ENCODE peak calls at places on chromosomes 11 and 22, in five cellular contexts. F is skeletal muscle cell, V is astrocyte of the spinal cord, Z is left cardiac atrium, M is upper lobe of left lung. L is an unnamed sample.

GRCh38 chr11:65651589-65652510 is 10.9 kb downstream of the RELA start:
- DNase-seq in M (peak; percentile 66), V (peak; percentile 33), Z (no peak), F (no peak), L (no peak)

GRCh38 chr11:6240691-6241285 is 1.9 kb downstream of the CNGA4 start:
- DNase-seq in M (no peak), F (no peak), V (no peak), Z (no peak), L (no peak)

GRCh38 chr22:32619614-32620426 is 145.2 kb downstream of the FBXO7 start:
- DNase-seq in F (peak; percentile 65), M (no peak), V (peak; percentile 76), Z (peak; percentile 69), L (no peak)

GRCh38 chr11:6353367-6353987 is 33.2 kb upstream of the CAVIN3 start:
- DNase-seq in M (peak; percentile 74), Z (peak; percentile 41), F (no peak), V (peak; percentile 37), L (peak; percentile 13)

GRCh38 chr22:45397806-45398205 is 15.6 kb downstream of the SMC1B start:
- DNase-seq in Z (no peak), V (no peak), F (no peak), M (no peak), L (no peak)

GRCh38 chr11:17558025-17558780 is 11.1 kb downstream of the OTOG start:
- DNase-seq in V (no peak), M (peak; percentile 16), Z (no peak), F (no peak), L (no peak)

GRCh38 chr11:57409321-57410100 is 17.4 kb downstream of the SLC43A3 start:
- DNase-seq in M (no peak), Z (no peak), F (no peak), V (no peak), L (no peak)

GRCh38 chr22:37804886-37805857 is 2.6 kb upstream of the GCAT start:
- DNase-seq in V (peak; percentile 85), F (no peak), M (peak; percentile 85), Z (peak; percentile 90), L (peak; percentile 79)

GRCh38 chr11:12390687-12391110 is 13.3 kb downstream of the PARVA start:
- DNase-seq in Z (no peak), V (no peak), M (no peak), F (no peak), L (no peak)

GRCh38 chr11:69012092-69013008 is 696 bp downstream of the MRGPRF start:
- DNase-seq in Z (no peak), V (no peak), F (no peak), M (no peak), L (no peak)

GRCh38 chr11:108788565-108789199 is 123.8 kb downstream of the DDX10 start:
- DNase-seq in V (peak; percentile 50), M (no peak), Z (no peak), F (no peak), L (no peak)

GRCh38 chr22:29883831-29884139 is 811 bp downstream of the MTMR3 start:
- DNase-seq in V (peak; percentile 18), F (no peak), M (no peak), Z (no peak), L (no peak)

GRCh38 chr22:43317252-43317651 is 25.9 kb downstream of the SCUBE1 start:
- DNase-seq in V (no peak), Z (no peak), F (no peak), M (no peak), L (no peak)

GRCh38 chr11:92727123-92727522 is 242.3 kb upstream of the MTNR1B start:
- DNase-seq in F (no peak), Z (no peak), M (no peak), V (no peak), L (no peak)

GRCh38 chr22:30024231-30024630 is 56.0 kb upstream of the HORMAD2 start:
- DNase-seq in M (no peak), F (no peak), V (no peak), Z (no peak), L (no peak)

GRCh38 chr11:106619320-106619990 is 398.8 kb downstream of the GUCY1A2 start:
- DNase-seq in M (no peak), Z (no peak), V (no peak), F (no peak), L (no peak)

GRCh38 chr22:48874956-48875355 is 952.7 kb downstream of the BRD1 start:
- DNase-seq in F (no peak), Z (no peak), V (no peak), M (no peak), L (no peak)

GRCh38 chr22:32916025-32916424 is 114.5 kb downstream of the TIMP3 start:
- DNase-seq in F (no peak), V (no peak), M (no peak), Z (no peak), L (no peak)

GRCh38 chr22:38861927-38862326 is 10.1 kb downstream of the CBX6 start:
- DNase-seq in M (no peak), V (no peak), F (no peak), Z (no peak), L (no peak)

GRCh38 chr22:45096256-45096907 is 67.3 kb upstream of the NUP50 start:
- DNase-seq in Z (peak; percentile 36), M (peak; percentile 62), V (peak; percentile 50), F (no peak), L (peak; percentile 24)

GRCh38 chr11:4203603-4204360 is 109.2 kb downstream of the RRM1 start:
- DNase-seq in Z (no peak), M (no peak), F (no peak), V (no peak), L (no peak)

L was measured in substantia nigra.